ENCODE peak calls at places on chromosome 5, in eight cellular contexts. Y is NCI-H1105 treated with DMSO at 0.1 percent for 48 hours; O is AG09309; X is activated CD4-positive, alpha-beta T cell treated with anti-CD3 and anti-CD28 coated beads, Interleukin-2, amount 50 U/mL, for 1 hour; D is H9; A is esophagus squamous epithelium; G is DMS 273 treated with DMSO at 0.1 percent for 48 hours; W is posterior vena cava. S is an unnamed sample.

GRCh38 chr5:74567351-74567870 is 73.1 kb downstream of the ENC1 start:
- DNase-seq in X (no peak), O (no peak), W (no peak), Y (no peak), A (no peak), G (no peak), D (no peak), S (no peak)

GRCh38 chr5:65394078-65394477 is 87.6 kb downstream of the ADAMTS6 start:
- DNase-seq in X (no peak), D (no peak), O (peak), W (peak), Y (no peak), G (no peak), A (no peak), S (peak)

GRCh38 chr5:139854953-139855352 is 59.3 kb downstream of the PSD2 start:
- DNase-seq in O (no peak), A (no peak), X (no peak), Y (no peak), W (peak), G (no peak), D (no peak), S (no peak)

GRCh38 chr5:139293504-139294371 is at the start of gene MATR3:
- DNase-seq in X (peak), D (peak), O (peak), A (peak), Y (peak), G (peak), W (peak), S (peak)

GRCh38 chr5:141735823-141736222 is 53.8 kb upstream of the ARAP3 start:
- DNase-seq in G (no peak), O (no peak), X (no peak), A (no peak), Y (no peak), D (no peak), W (peak), S (no peak)

GRCh38 chr5:12354686-12355085 is 450.4 kb upstream of the CTNND2 start:
- DNase-seq in Y (no peak), A (no peak), D (no peak), G (no peak), X (no peak), O (no peak), W (no peak), S (no peak)

GRCh38 chr5:76325876-76326491 is 77.1 kb upstream of the IQGAP2 start:
- DNase-seq in Y (no peak), X (peak), D (no peak), O (no peak), G (no peak), W (no peak), A (no peak), S (no peak)

GRCh38 chr5:169004551-169004950 is 296.4 kb downstream of the SLIT3 start:
- DNase-seq in A (no peak), O (no peak), D (no peak), X (no peak), G (no peak), Y (no peak), W (no peak), S (no peak)

GRCh38 chr5:152140391-152140790 is 215.7 kb upstream of the GLRA1 start:
- DNase-seq in W (no peak), X (no peak), G (no peak), D (no peak), A (no peak), O (no peak), Y (no peak), S (no peak)

GRCh38 chr5:94807985-94808384 is 189.5 kb downstream of the SLF1 start:
- DNase-seq in G (peak), Y (no peak), D (no peak), X (no peak), O (no peak), A (no peak), W (no peak), S (no peak)

GRCh38 chr5:147939431-147940114 is 33.2 kb upstream of the C5orf46 start:
- DNase-seq in D (no peak), G (no peak), A (no peak), Y (no peak), O (no peak), W (no peak), X (no peak), S (no peak)

GRCh38 chr5:149404746-149405549 is 25.9 kb upstream of the IL17B start:
- DNase-seq in A (no peak), G (no peak), D (no peak), O (no peak), X (no peak), Y (no peak), W (peak), S (no peak)

GRCh38 chr5:71719092-71719964 is at the start of gene CARTPT:
- DNase-seq in A (no peak), G (no peak), X (no peak), O (no peak), Y (peak), D (peak), W (no peak), S (no peak)

GRCh38 chr5:140631831-140632365 is 1.1 kb downstream of the CD14 start:
- DNase-seq in D (no peak), G (no peak), Y (peak), X (peak), A (no peak), W (no peak), O (no peak), S (no peak)